ENCODE peak calls at places on chromosomes 4 and X, in four cellular contexts. F is right cardiac atrium; X is CD4-positive, CD25-positive, alpha-beta regulatory T cell; I is testis. N is an unnamed sample.

GRCh38 chr4:1096841-1097240 is 16.5 kb downstream of the RNF212 start:
- DNase-seq in F (no peak), X (no peak), I (no peak), N (peak)

GRCh38 chr4:123399638-123400358 is 3.2 kb downstream of the SPRY1 start:
- DNase-seq in F (no peak), X (no peak), I (peak), N (no peak)

GRCh38 chr4:106450249-106450648 is 81.7 kb upstream of the GIMD1 start:
- DNase-seq in F (no peak), X (no peak), I (no peak), N (no peak)

GRCh38 chr4:88411491-88412101 is 32.9 kb downstream of the HERC6 start:
- DNase-seq in F (no peak), X (no peak), I (no peak), N (no peak)

GRCh38 chr4:104589264-104589868 is 94.7 kb upstream of the CXXC4 start:
- DNase-seq in F (no peak), X (no peak), I (no peak), N (no peak)

GRCh38 chr4:168917150-168917779 is 92.8 kb downstream of the CBR4 start:
- DNase-seq in F (no peak), X (no peak), I (no peak), N (no peak)

GRCh38 chrX:68935362-68935761 is 106.5 kb downstream of the EFNB1 start:
- DNase-seq in F (no peak), X (no peak), I (no peak), N (no peak)

GRCh38 chrX:132480581-132481203 is 8.1 kb downstream of the MBNL3 start:
- DNase-seq in F (no peak), X (no peak), I (peak), N (peak)

GRCh38 chr4:18075823-18076433 is 54.4 kb upstream of the LCORL start:
- DNase-seq in F (peak), X (no peak), I (peak), N (peak)

GRCh38 chr4:56106755-56107154 is 158.0 kb downstream of the CEP135 start:
- DNase-seq in F (no peak), X (no peak), I (no peak), N (no peak)

GRCh38 chr4:128856246-128856645 is 46.7 kb downstream of the JADE1 start:
- DNase-seq in F (no peak), X (no peak), I (no peak), N (no peak)

GRCh38 chr4:41264212-41264611 is 7.5 kb downstream of the UCHL1 start:
- DNase-seq in F (no peak), X (no peak), I (no peak), N (no peak)

GRCh38 chr4:86554641-86555040 is 39.5 kb upstream of the PTPN13 start:
- DNase-seq in F (no peak), X (no peak), I (no peak), N (no peak)

GRCh38 chr4:86558799-86559198 is 35.3 kb upstream of the PTPN13 start:
- DNase-seq in F (no peak), X (no peak), I (no peak), N (no peak)

GRCh38 chr4:86558258-86558657 is 35.9 kb upstream of the PTPN13 start:
- DNase-seq in F (no peak), X (no peak), I (no peak), N (no peak)

GRCh38 chr4:86557526-86557925 is 36.6 kb upstream of the PTPN13 start:
- DNase-seq in F (no peak), X (no peak), I (no peak), N (no peak)

GRCh38 chr4:86556791-86557415 is 37.2 kb upstream of the PTPN13 start:
- DNase-seq in F (no peak), X (no peak), I (no peak), N (no peak)
- H3K27ac ChIP-seq in F (no peak), X (no peak), I (no peak), N (no peak)

DNA sequence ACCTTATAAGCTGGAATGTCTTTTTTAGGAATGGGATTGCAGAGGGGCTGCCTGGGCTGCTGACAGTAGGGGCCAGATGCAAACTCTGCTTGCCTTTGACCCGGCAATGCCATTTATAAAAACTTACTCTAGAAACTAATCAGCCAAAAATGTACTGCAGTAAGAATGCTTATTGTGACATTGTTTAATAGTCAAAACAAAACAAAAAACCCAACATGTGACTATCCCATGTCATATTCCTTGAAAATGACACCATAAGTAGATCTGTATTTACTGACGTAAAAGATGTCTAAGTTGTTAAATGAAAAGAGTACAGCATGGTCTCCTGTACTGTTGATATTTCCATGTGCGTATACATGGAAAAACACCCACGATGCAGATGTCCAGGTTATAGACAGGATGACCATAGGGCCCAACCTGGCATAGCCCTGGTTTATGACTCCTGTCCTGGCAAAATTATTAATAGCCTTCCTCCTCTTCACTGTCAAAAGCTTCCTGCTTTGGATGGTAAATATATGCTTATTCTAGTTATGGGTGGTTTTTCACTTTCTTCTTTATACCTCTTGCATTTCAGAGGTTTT is 138.9 kb downstream of the PTTG2 start:
- DNase-seq in F (no peak), X (no peak), I (no peak), N (no peak)
- H3K27ac ChIP-seq in F (no peak), X (no peak), I (no peak), N (no peak)

DNA sequence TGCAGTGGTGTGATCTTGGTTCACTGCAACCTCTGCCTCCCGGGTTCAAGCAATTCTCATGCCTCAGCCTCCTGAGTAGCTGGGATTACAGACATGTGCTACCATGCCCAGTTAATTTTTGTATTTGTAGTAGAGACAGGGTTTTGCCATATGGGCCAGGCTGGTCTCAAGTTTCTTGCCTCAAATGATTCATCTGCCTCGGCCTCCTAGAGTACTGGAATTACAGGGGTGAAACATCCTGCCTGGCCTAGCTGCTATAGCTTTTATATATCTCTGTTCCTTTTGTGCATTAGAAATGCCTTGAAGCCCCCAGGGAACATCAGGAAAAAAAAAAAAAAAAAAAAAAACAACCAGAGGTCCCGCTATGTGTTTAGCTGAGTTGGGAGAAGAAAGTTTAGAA is 34.8 kb downstream of the UBE2K start:
- DNase-seq in F (no peak), X (no peak), I (no peak), N (no peak)
- H3K27ac ChIP-seq in F (no peak), X (no peak), I (no peak), N (no peak)

DNA sequence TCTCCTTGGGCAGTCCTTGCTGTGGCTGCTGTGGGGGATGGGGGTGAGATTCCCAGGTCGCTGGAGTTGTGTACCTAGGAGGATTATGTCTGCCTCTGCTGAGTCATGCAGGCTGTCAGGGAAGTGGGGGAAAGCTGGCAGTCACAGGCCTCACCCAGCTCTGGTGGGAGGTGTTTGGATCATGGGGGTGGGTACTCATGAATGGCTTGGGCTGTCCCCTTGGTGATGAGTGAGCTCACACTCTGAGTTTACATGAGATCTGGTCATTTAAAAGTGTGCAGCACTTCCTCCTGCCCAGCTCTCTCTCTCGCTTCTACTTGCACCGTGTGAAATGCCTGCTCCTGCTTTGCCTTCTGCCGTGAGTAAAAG is 24.6 kb upstream of the PDLIM3 start:
- DNase-seq in F (peak), X (no peak), I (no peak), N (no peak)
- H3K27ac ChIP-seq in F (peak), X (no peak), I (no peak), N (no peak)

DNA sequence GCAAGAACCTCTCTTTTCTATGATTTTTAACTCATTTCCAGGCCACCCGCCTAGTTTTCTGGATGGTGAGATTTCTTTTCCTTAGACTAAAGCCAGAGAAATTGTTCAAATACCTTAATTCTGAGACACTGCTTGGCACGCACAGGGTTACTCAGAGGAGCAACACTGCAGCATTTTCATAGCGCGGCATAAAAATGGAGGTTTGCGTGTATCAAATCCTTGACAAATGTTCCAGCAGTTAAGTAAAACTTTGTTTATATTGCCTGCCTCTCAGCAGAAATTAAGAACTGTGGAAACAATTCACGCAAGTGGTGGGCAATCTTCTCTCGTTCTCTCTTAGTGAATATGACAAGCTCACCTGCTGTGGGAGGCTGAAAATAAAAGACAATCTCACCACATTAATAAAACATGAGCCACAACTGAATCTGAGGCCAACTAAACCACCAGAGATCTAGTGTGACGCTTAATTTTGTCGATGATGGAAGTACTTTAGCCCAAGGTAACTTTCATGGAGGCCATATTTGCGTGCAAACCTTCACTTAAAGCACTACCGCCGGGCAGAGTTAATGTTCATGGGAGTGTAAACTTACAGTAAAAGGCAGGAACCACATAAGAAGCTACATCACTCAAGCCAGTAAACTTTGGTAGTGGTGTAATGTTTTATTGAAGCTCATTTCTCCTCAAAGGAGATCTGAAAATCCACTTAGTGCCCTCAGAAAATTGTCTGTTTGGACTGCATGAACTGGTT is 894.8 kb upstream of the EPHA5 start:
- DNase-seq in F (no peak), X (no peak), I (no peak), N (no peak)
- H3K27ac ChIP-seq in F (no peak), X (no peak), I (no peak), N (no peak)

DNA sequence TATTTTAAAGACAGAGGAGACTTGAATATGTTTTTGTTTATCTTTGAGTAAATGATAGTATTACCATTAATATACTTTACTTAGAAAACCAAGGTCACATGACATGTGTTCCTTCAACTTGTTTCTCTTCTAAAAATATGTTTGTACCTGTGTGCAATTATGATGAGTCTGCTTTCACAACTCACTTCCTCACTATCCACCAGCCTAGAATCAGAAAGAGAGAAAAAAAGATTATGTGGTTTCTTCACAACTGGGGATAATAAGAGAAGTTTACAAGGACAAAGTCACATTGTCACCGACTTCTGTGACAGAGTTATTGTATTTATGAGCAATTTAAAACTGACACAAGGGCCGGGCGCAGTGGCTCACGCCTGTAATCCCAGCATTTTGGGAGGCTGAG is 1112.1 kb downstream of the RPA4 start:
- DNase-seq in F (no peak), X (no peak), I (no peak), N (no peak)
- H3K27ac ChIP-seq in F (no peak), X (no peak), I (no peak), N (no peak)

DNA sequence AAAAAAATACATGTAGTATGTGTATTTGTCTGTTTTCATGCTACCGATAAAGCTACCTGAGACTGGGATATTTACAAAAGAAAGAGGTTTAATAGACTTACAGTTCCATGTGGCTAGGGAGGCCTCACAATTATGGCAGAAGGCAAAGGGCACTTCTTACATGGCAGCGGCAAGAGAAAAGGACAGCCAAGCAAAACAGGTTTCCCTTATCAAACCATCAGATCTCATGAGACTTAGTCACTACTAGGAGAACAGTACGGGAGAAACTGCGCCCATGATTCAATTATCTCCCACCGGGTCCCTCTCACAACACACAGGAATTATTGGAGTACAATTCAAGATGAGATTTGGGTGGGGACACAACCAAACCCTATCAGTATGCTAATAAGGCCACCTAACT is 137.0 kb upstream of the ELOVL6 start:
- DNase-seq in F (no peak), X (no peak), I (no peak), N (no peak)
- H3K27ac ChIP-seq in F (no peak), X (no peak), I (no peak), N (no peak)

DNA sequence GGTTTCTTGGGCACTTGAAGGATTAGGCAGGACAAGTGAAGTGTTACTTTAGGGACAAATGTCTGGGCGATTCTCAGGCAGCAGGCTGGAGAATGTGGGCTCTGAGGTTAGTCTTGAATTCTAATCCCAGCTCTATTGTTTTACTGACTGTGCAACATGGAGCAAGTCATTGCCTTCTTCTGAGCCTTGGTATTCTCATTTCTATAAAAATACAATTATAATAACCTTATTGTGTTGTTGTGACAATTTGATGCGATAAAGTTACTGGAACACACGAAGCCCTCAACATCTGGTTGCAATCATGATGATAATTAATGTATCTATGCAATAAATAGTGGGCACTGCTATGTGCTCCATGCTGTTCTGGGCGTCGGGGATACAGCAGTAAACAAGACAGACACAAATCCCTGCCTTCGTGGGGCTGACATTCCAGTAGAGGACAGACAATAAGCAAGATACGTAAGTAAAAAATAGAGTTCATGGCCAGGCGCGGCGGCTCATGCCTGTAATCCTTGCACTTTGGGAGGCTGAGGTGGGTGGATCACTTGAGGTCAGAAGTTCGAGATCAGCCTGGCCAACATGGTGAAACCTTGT is 112.2 kb downstream of the SHROOM3 start:
- DNase-seq in F (no peak), X (no peak), I (no peak), N (no peak)
- H3K27ac ChIP-seq in F (no peak), X (no peak), I (no peak), N (no peak)

DNA sequence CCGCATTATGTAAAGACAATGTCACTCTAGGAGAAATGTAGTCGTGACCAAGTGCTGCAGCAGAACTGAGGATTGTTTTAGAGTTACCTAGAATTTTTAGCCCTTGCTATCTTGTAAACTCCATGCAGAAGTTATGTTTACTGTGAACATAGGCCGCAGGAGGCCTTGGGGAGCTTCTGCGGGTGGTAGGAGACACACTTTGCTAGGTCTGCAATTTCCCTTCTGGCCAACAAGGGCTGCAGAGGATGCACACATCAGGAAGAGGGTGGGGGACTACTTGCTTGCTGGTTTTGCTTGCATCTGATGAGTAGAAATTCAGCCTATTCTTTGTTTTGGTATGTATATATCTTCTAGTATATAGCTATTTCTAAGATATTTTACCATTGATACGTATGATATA is 23.1 kb downstream of the BANK1 start:
- DNase-seq in F (no peak), X (no peak), I (no peak), N (no peak)
- H3K27ac ChIP-seq in F (no peak), X (no peak), I (no peak), N (no peak)

GRCh38 chrX:40040686-40041461 is 56.9 kb downstream of the BCOR start:
- DNase-seq in F (no peak), X (no peak), I (no peak), N (no peak)
- H3K27ac ChIP-seq in F (no peak), X (no peak), I (no peak), N (no peak)

N was measured in CD8-positive, alpha-beta T cell.